ENCODE peak calls at places on chromosomes 4 and X, in eight cellular contexts. One of them, this sample, is unnamed.

GRCh38 chr4:188781655-188782054 is 642.4 kb downstream of the TRIML1 start:
- DNase-seq in ELR: peak; percentile 15
- DNase-seq in A549: peak; percentile 20
- DNase-seq in fibroblast of the aortic adventitia: no peak
- DNase-seq in NB4: peak; percentile 2
- DNase-seq in T follicular helper cell: no peak
- DNase-seq in mesothelial cell of epicardium: no peak
- DNase-seq in GM13976: no peak
- DNase-seq in this sample: no peak

GRCh38 chr4:184599492-184600135 is 49.6 kb downstream of the CASP3 start:
- DNase-seq in fibroblast of the aortic adventitia: peak; percentile 91
- DNase-seq in ELR: peak; percentile 68
- DNase-seq in T follicular helper cell: no peak
- DNase-seq in A549: no peak
- DNase-seq in GM13976: no peak
- DNase-seq in mesothelial cell of epicardium: no peak
- DNase-seq in NB4: no peak
- DNase-seq in this sample: peak; percentile 18

GRCh38 chr4:171588764-171589163 is 224.4 kb upstream of the GALNTL6 start:
- DNase-seq in A549: no peak
- DNase-seq in NB4: no peak
- DNase-seq in fibroblast of the aortic adventitia: no peak
- DNase-seq in mesothelial cell of epicardium: no peak
- DNase-seq in T follicular helper cell: no peak
- DNase-seq in GM13976: no peak
- DNase-seq in ELR: no peak
- DNase-seq in this sample: no peak

GRCh38 chr4:151727365-151727764 is 33.4 kb downstream of the GATB start:
- DNase-seq in ELR: peak; percentile 71
- DNase-seq in GM13976: no peak
- DNase-seq in T follicular helper cell: no peak
- DNase-seq in mesothelial cell of epicardium: no peak
- DNase-seq in A549: no peak
- DNase-seq in NB4: no peak
- DNase-seq in fibroblast of the aortic adventitia: peak; percentile 16
- DNase-seq in this sample: peak; percentile 89

GRCh38 chr4:87884976-87885574 is 52.3 kb downstream of the MEPE start:
- DNase-seq in GM13976: no peak
- DNase-seq in mesothelial cell of epicardium: no peak
- DNase-seq in ELR: no peak
- DNase-seq in A549: no peak
- DNase-seq in NB4: no peak
- DNase-seq in T follicular helper cell: no peak
- DNase-seq in fibroblast of the aortic adventitia: no peak
- DNase-seq in this sample: no peak

GRCh38 chrX:17374619-17375360 is at the start of gene NHS:
- DNase-seq in ELR: peak; percentile 85
- DNase-seq in NB4: no peak
- DNase-seq in A549: peak; percentile 87
- DNase-seq in fibroblast of the aortic adventitia: peak; percentile 72
- DNase-seq in mesothelial cell of epicardium: peak; percentile 61
- DNase-seq in T follicular helper cell: no peak
- DNase-seq in GM13976: no peak
- DNase-seq in this sample: peak; percentile 85

GRCh38 chrX:38282044-38282443 is 45.3 kb downstream of the RPGR start:
- DNase-seq in GM13976: no peak
- DNase-seq in NB4: no peak
- DNase-seq in T follicular helper cell: no peak
- DNase-seq in ELR: peak; percentile 29
- DNase-seq in A549: peak; percentile 4
- DNase-seq in fibroblast of the aortic adventitia: peak; percentile 50
- DNase-seq in mesothelial cell of epicardium: no peak
- DNase-seq in this sample: no peak

GRCh38 chr4:106264331-106264728 is 51.7 kb downstream of the TBCK start:
- DNase-seq in NB4: peak; percentile 11
- DNase-seq in mesothelial cell of epicardium: no peak
- DNase-seq in GM13976: no peak
- DNase-seq in T follicular helper cell: no peak
- DNase-seq in A549: peak; percentile 72
- DNase-seq in fibroblast of the aortic adventitia: no peak
- DNase-seq in ELR: no peak
- DNase-seq in this sample: peak; percentile 39

GRCh38 chr4:55925235-55925634 is 23.5 kb upstream of the CEP135 start:
- DNase-seq in NB4: no peak
- DNase-seq in mesothelial cell of epicardium: no peak
- DNase-seq in GM13976: no peak
- DNase-seq in A549: no peak
- DNase-seq in T follicular helper cell: no peak
- DNase-seq in fibroblast of the aortic adventitia: no peak
- DNase-seq in ELR: peak; percentile 15
- DNase-seq in this sample: no peak